ENCODE peak calls at places on chromosomes 13 and 19, in seven cellular contexts. Y, S, M, A, N, H and R are unnamed samples.

GRCh38 chr13:105990256-105990958 is 545.1 kb downstream of the EFNB2 start:
- DNase-seq in S (no peak), H (no peak), N (no peak), Y (no peak), A (no peak), M (no peak), R (no peak)

GRCh38 chr13:81916471-81916870 is 1575.5 kb upstream of the SPRY2 start:
- DNase-seq in N (no peak), H (no peak), Y (no peak), S (no peak), M (no peak), A (no peak), R (no peak)

GRCh38 chr19:3047307-3048189 is 14.7 kb downstream of the TLE5 start:
- DNase-seq in H (peak; percentile 48), Y (peak; percentile 45), A (peak; percentile 58), N (no peak), S (peak; percentile 54), M (peak; percentile 56), R (no peak)

GRCh38 chr19:55080915-55081772 is 5.5 kb downstream of the EPS8L1 start:
- DNase-seq in N (no peak), H (peak; percentile 97), M (peak; percentile 59), S (no peak), A (peak; percentile 79), Y (peak; percentile 84), R (peak; percentile 92)

GRCh38 chr19:52269338-52270261 is at the start of gene ZNF766:
- DNase-seq in S (peak; percentile 91), A (peak; percentile 93), H (peak; percentile 89), M (peak; percentile 94), Y (peak; percentile 95), N (peak; percentile 68), R (peak; percentile 97)

GRCh38 chr19:37817180-37817911 is 38.0 kb upstream of the ZNF573 start:
- DNase-seq in H (no peak), N (no peak), A (peak; percentile 1), S (peak; percentile 9), Y (peak; percentile 38), M (peak; percentile 80), R (peak; percentile 10)

GRCh38 chr13:62997696-62998095 is 1582.0 kb upstream of the PCDH20 start:
- DNase-seq in S (no peak), H (no peak), N (no peak), Y (no peak), M (no peak), A (no peak), R (no peak)

GRCh38 chr13:41061914-41062837 is 867 bp downstream of the WBP4 start:
- DNase-seq in N (no peak), Y (no peak), A (no peak), H (no peak), M (no peak), S (no peak), R (no peak)

GRCh38 chr13:111202149-111202548 is 87.0 kb downstream of the ARHGEF7 start:
- DNase-seq in N (no peak), M (no peak), Y (no peak), A (no peak), H (no peak), S (no peak), R (no peak)

GRCh38 chr13:27954406-27954851 is 14.7 kb downstream of the CDX2 start:
- DNase-seq in S (no peak), M (no peak), Y (no peak), A (no peak), H (no peak), N (no peak), R (peak; percentile 75)

GRCh38 chr19:33818426-33818825 is 21.8 kb downstream of the KCTD15 start:
- DNase-seq in Y (no peak), A (no peak), N (no peak), H (no peak), S (no peak), M (no peak), R (no peak)

GRCh38 chr19:35986664-35987570 is 8.1 kb upstream of the SDHAF1 start:
- DNase-seq in H (no peak), Y (no peak), N (no peak), M (no peak), S (no peak), A (no peak), R (no peak)

GRCh38 chr13:110067355-110068175 is 239.4 kb downstream of the COL4A1 start:
- DNase-seq in M (no peak), N (no peak), H (no peak), A (no peak), S (no peak), Y (no peak), R (no peak)

GRCh38 chr19:52296400-52296772 is 583 bp upstream of the ZNF480 start:
- DNase-seq in H (no peak), A (no peak), N (no peak), M (no peak), S (no peak), Y (no peak), R (no peak)

GRCh38 chr13:113138792-113139551 is 16.4 kb downstream of the F10 start:
- DNase-seq in S (no peak), H (no peak), Y (no peak), A (no peak), M (peak; percentile 6), N (no peak), R (no peak)

GRCh38 chr19:47542030-47542475 is 27.2 kb upstream of the NAPA start:
- DNase-seq in M (no peak), A (no peak), H (no peak), Y (no peak), N (no peak), S (no peak), R (no peak)